ENCODE peak calls at places on chromosomes 6 and 20, in nine cellular contexts. E is D721Med, W is dorsolateral prefrontal cortex, T is progenitor cell of endocrine pancreas, Q is nephron progenitor cell, L is cardiac muscle cell, M is GM06990, D is fibroblast of mammary gland, V is fibroblast of lung. O is an unnamed sample.
A peak's percentile ranks its signal among the peaks of the same experiment; 100 is the strongest.

GRCh38 chr20:35134472-35134871 is 12.7 kb downstream of the EDEM2 start:
- DNase-seq in E (no peak), W (no peak), T (no peak), Q (no peak), L (no peak), M (no peak), D (no peak), V (peak; percentile 14), O (no peak)

GRCh38 chr20:31841928-31842327 is 3.5 kb downstream of the FOXS1 start:
- DNase-seq in E (no peak), W (no peak), T (no peak), Q (no peak), L (peak; percentile 66), M (no peak), D (peak; percentile 56), V (peak; percentile 87), O (no peak)

GRCh38 chr6:169592558-169592957 is 109.3 kb downstream of the WDR27 start:
- DNase-seq in E (no peak), W (no peak), T (no peak), Q (no peak), L (peak; percentile 81), M (no peak), D (peak; percentile 68), V (peak; percentile 91), O (no peak)

GRCh38 chr20:6245436-6245835 is 122.6 kb upstream of the FERMT1 start:
- DNase-seq in E (no peak), W (no peak), T (no peak), Q (no peak), L (no peak), M (no peak), D (no peak), V (no peak), O (no peak)

GRCh38 chr6:29764422-29765196 is 41.4 kb downstream of the HLA-F start:
- DNase-seq in E (no peak), W (no peak), T (no peak), Q (no peak), L (peak; percentile 11), M (no peak), D (peak; percentile 72), V (no peak), O (no peak)

GRCh38 chr6:134678436-134678889 is 271.4 kb downstream of the ALDH8A1 start:
- DNase-seq in E (no peak), W (peak; percentile 84), T (no peak), Q (no peak), L (peak; percentile 95), M (no peak), D (peak; percentile 89), V (peak; percentile 86), O (no peak)

GRCh38 chr20:8408587-8409307 is 276.7 kb downstream of the PLCB1 start:
- DNase-seq in E (no peak), W (no peak), T (no peak), Q (no peak), L (no peak), M (no peak), D (no peak), V (no peak), O (no peak)

GRCh38 chr6:89084954-89085353 is 4.4 kb downstream of the PNRC1 start:
- DNase-seq in E (no peak), W (no peak), T (no peak), Q (no peak), L (peak; percentile 46), M (no peak), D (no peak), V (peak; percentile 9), O (no peak)

GRCh38 chr6:139655783-139656705 is 281.6 kb upstream of the CITED2 start:
- DNase-seq in E (no peak), W (no peak), T (no peak), Q (peak; percentile 33), L (no peak), M (no peak), D (no peak), V (no peak), O (no peak)

GRCh38 chr6:22145823-22146379 is 150.9 kb downstream of the PRL start:
- DNase-seq in E (no peak), W (peak; percentile 26), T (no peak), Q (peak; percentile 8), L (peak; percentile 77), M (no peak), D (peak; percentile 69), V (peak; percentile 82), O (no peak)

GRCh38 chr20:49161428-49162152 is 26.5 kb downstream of the STAU1 start:
- DNase-seq in E (no peak), W (no peak), T (no peak), Q (no peak), L (no peak), M (no peak), D (peak; percentile 26), V (no peak), O (no peak)

GRCh38 chr6:113843500-113844068 is 13.6 kb upstream of the MARCKS start:
- DNase-seq in E (no peak), W (no peak), T (no peak), Q (no peak), L (no peak), M (no peak), D (no peak), V (no peak), O (no peak)

GRCh38 chr6:21935561-21936028 is 342.0 kb downstream of the SOX4 start:
- DNase-seq in E (no peak), W (no peak), T (no peak), Q (peak; percentile 10), L (peak; percentile 63), M (no peak), D (peak; percentile 72), V (peak; percentile 68), O (peak; percentile 26)

GRCh38 chr6:9397981-9398559 is 962.7 kb upstream of the SLC35B3 start:
- DNase-seq in E (no peak), W (no peak), T (no peak), Q (no peak), L (no peak), M (no peak), D (no peak), V (no peak), O (no peak)

GRCh38 chr6:154460306-154461071 is 50.0 kb downstream of the CNKSR3 start:
- DNase-seq in E (no peak), W (no peak), T (no peak), Q (no peak), L (peak; percentile 77), M (no peak), D (peak; percentile 76), V (peak; percentile 80), O (no peak)

GRCh38 chr20:48822879-48823385 is 4.9 kb downstream of the PREX1 start:
- DNase-seq in E (no peak), W (no peak), T (no peak), Q (no peak), L (no peak), M (no peak), D (no peak), V (no peak), O (no peak)

GRCh38 chr6:50804283-50804682 is 14.4 kb upstream of the TFAP2B start:
- DNase-seq in E (no peak), W (no peak), T (no peak), Q (no peak), L (no peak), M (no peak), D (no peak), V (no peak), O (no peak)

GRCh38 chr6:129281173-129281796 is 398.3 kb downstream of the LAMA2 start:
- DNase-seq in E (no peak), W (no peak), T (no peak), Q (no peak), L (no peak), M (no peak), D (no peak), V (no peak), O (no peak)

GRCh38 chr20:5977223-5977622 is 26.8 kb downstream of the MCM8 start:
- DNase-seq in E (no peak), W (no peak), T (no peak), Q (no peak), L (no peak), M (no peak), D (no peak), V (no peak), O (no peak)

GRCh38 chr6:125593746-125594145 is 155.7 kb upstream of the HEY2 start:
- DNase-seq in E (no peak), W (no peak), T (no peak), Q (no peak), L (no peak), M (no peak), D (no peak), V (no peak), O (no peak)
- TF ChIP-seq CTCF in E (no peak), W (no peak), T (no peak), Q (no peak), L (no peak), M (no peak), D (no peak), V (no peak), O (no peak)

GRCh38 chr20:38387953-38388352 is 41.7 kb downstream of the LBP start:
- DNase-seq in E (no peak), W (no peak), T (no peak), Q (no peak), L (no peak), M (no peak), D (no peak), V (no peak), O (no peak)
- TF ChIP-seq CTCF in E (peak; percentile 31), W (peak; percentile 20), T (no peak), Q (no peak), L (no peak), M (no peak), D (peak; percentile 10), V (no peak), O (no peak)

GRCh38 chr6:55445648-55446204 is 118.5 kb downstream of the GFRAL start:
- DNase-seq in E (no peak), W (no peak), T (no peak), Q (peak; percentile 10), L (peak; percentile 61), M (peak; percentile 0), D (peak; percentile 58), V (peak; percentile 14), O (no peak)
- TF ChIP-seq CTCF in E (peak; percentile 56), W (peak; percentile 71), T (peak; percentile 75), Q (peak; percentile 67), L (peak; percentile 53), M (peak; percentile 40), D (peak; percentile 65), V (peak; percentile 40), O (peak; percentile 39)

GRCh38 chr6:47079638-47080037 is 37.5 kb upstream of the ADGRF1 start:
- DNase-seq in E (no peak), W (no peak), T (no peak), Q (no peak), L (no peak), M (no peak), D (no peak), V (no peak), O (no peak)
- TF ChIP-seq CTCF in E (no peak), W (no peak), T (peak; percentile 14), Q (no peak), L (peak; percentile 25), M (no peak), D (peak; percentile 24), V (peak; percentile 4), O (no peak)

O was measured in GM13977.